ENCODE peak calls at places on chromosome 7, in four cellular contexts. L is fibroblast of the aortic adventitia, H is ELR, G is C1 segment of cervical spinal cord. N is an unnamed sample.
A peak's percentile ranks its signal among the peaks of the same experiment; 100 is the strongest.

GRCh38 chr7:138886501-138886917 is 88.5 kb upstream of the ATP6V0A4 start:
- DNase-seq in H (peak; percentile 82), G (no peak), L (peak; percentile 87), N (no peak)

GRCh38 chr7:8261711-8262695 is at the start of gene ICA1:
- DNase-seq in L (no peak), H (peak; percentile 26), G (peak; percentile 18), N (peak; percentile 65)

GRCh38 chr7:826230-826905 is 5.9 kb upstream of the SUN1 start:
- DNase-seq in L (no peak), H (no peak), G (no peak), N (no peak)

GRCh38 chr7:12715372-12716133 is 28.1 kb downstream of the ARL4A start:
- DNase-seq in H (peak; percentile 85), L (peak; percentile 97), G (peak; percentile 50), N (peak; percentile 83)

GRCh38 chr7:42170724-42171123 is 66.3 kb downstream of the GLI3 start:
- DNase-seq in G (no peak), H (peak; percentile 87), L (no peak), N (no peak)

GRCh38 chr7:70707823-70708243 is 424.1 kb upstream of the GALNT17 start:
- DNase-seq in H (no peak), G (no peak), L (no peak), N (no peak)

GRCh38 chr7:22350466-22351328 is 6.3 kb downstream of the RAPGEF5 start:
- DNase-seq in G (no peak), H (peak; percentile 20), L (peak; percentile 70), N (no peak)

GRCh38 chr7:106329971-106330733 is 45.4 kb upstream of the NAMPT start:
- DNase-seq in H (peak; percentile 74), G (peak; percentile 11), L (peak; percentile 80), N (no peak)

GRCh38 chr7:4774804-4775280 is 581 bp upstream of the AP5Z1 start:
- DNase-seq in L (peak; percentile 79), H (peak; percentile 82), G (no peak), N (no peak)

GRCh38 chr7:25643285-25643684 is 415.0 kb upstream of the NPVF start:
- DNase-seq in H (no peak), L (no peak), G (no peak), N (no peak)

GRCh38 chr7:69817096-69817495 is 218.8 kb downstream of the AUTS2 start:
- DNase-seq in L (peak; percentile 57), H (no peak), G (no peak), N (no peak)

GRCh38 chr7:152502813-152503790 is 67.3 kb upstream of the KMT2C start:
- DNase-seq in L (no peak), G (no peak), H (no peak), N (no peak)